ENCODE peak calls at places on chromosomes 7 and 10, in ten cellular contexts. D is activated gamma-delta T cell treated with Interleukin-2 at 50 U/mL for 16 hours; Q is SW 1271; E is fibroblast of lung; W is G401; T is psoas muscle; U is T-cell; L is stimulated activated CD8-positive, alpha-beta memory T cell treated with anti-CD3 and anti-CD28 coated beads, Interleukin-7, amount 100 ng/mL, for 4 hours; S is caudate nucleus; R is PC-3. J is an unnamed sample.

GRCh38 chr7:116426428-116427156 is 72.9 kb upstream of the CAV2 start:
- DNase-seq in Q (peak; percentile 87), W (no peak), T (no peak), U (no peak), D (no peak), S (no peak), L (no peak), E (peak; percentile 87), R (peak; percentile 96), J (peak; percentile 89)

GRCh38 chr7:32164341-32164996 is 94.3 kb upstream of the PDE1C start:
- DNase-seq in E (peak; percentile 86), T (no peak), W (peak; percentile 62), L (no peak), U (no peak), R (peak; percentile 85), S (no peak), Q (peak; percentile 76), D (no peak), J (peak; percentile 81)

GRCh38 chr7:19268737-19269136 is 123.5 kb upstream of the FERD3L start:
- DNase-seq in E (no peak), R (no peak), W (no peak), Q (no peak), D (no peak), S (no peak), L (no peak), U (no peak), T (no peak), J (no peak)

GRCh38 chr7:64993901-64994300 is 3.1 kb upstream of the ZNF117 start:
- DNase-seq in Q (no peak), L (no peak), T (no peak), E (no peak), D (no peak), W (no peak), S (no peak), U (no peak), R (no peak), J (peak; percentile 39)

GRCh38 chr7:141239661-141240060 is 165.8 kb downstream of the TMEM178B start:
- DNase-seq in T (no peak), S (no peak), R (no peak), E (no peak), L (no peak), U (no peak), D (no peak), Q (no peak), W (no peak), J (no peak)

GRCh38 chr7:30969604-30969970 is 5.8 kb downstream of the GHRHR start:
- DNase-seq in T (no peak), S (no peak), L (no peak), E (no peak), W (no peak), U (no peak), R (no peak), Q (no peak), D (no peak), J (no peak)

GRCh38 chr10:91409869-91410637 is at the start of gene HECTD2:
- DNase-seq in L (peak; percentile 84), R (peak; percentile 61), E (peak; percentile 73), T (peak; percentile 91), W (peak; percentile 80), S (peak; percentile 61), Q (peak; percentile 54), D (peak; percentile 76), U (peak; percentile 73), J (peak; percentile 86)

GRCh38 chr7:28958235-28958945 is at the start of gene TRIL:
- DNase-seq in L (no peak), W (peak; percentile 24), U (no peak), R (no peak), Q (no peak), T (peak; percentile 91), E (peak; percentile 86), D (no peak), S (no peak), J (peak; percentile 14)

GRCh38 chr7:156898938-156899337 is 6.0 kb upstream of the LMBR1 start:
- DNase-seq in Q (no peak), R (no peak), U (no peak), D (no peak), S (no peak), E (no peak), L (no peak), W (no peak), T (no peak), J (peak; percentile 63)

GRCh38 chr10:119933179-119933578 is 40.6 kb downstream of the SEC23IP start:
- DNase-seq in S (no peak), L (no peak), E (peak; percentile 21), Q (peak; percentile 3), T (no peak), U (no peak), D (no peak), R (peak; percentile 39), W (peak; percentile 57), J (no peak)

GRCh38 chr7:83976302-83976701 is 218.3 kb downstream of the SEMA3A start:
- DNase-seq in E (peak; percentile 10), R (peak; percentile 74), T (no peak), Q (peak; percentile 42), W (peak; percentile 26), D (no peak), L (no peak), U (no peak), S (no peak), J (peak; percentile 36)

GRCh38 chr7:1025747-1026581 is 18.4 kb upstream of the GPR146 start:
- DNase-seq in S (no peak), W (peak; percentile 53), E (no peak), R (no peak), D (no peak), L (no peak), Q (no peak), U (no peak), T (peak; percentile 46), J (no peak)

GRCh38 chr7:27183682-27184341 is 1.2 kb downstream of the HOXA11 start:
- DNase-seq in T (no peak), L (no peak), U (no peak), E (no peak), Q (no peak), R (no peak), D (no peak), S (no peak), W (no peak), J (peak; percentile 38)

GRCh38 chr10:113530476-113530875 is 22.4 kb upstream of the HABP2 start:
- DNase-seq in R (no peak), E (no peak), U (no peak), D (no peak), S (no peak), W (no peak), T (no peak), Q (no peak), L (no peak), J (no peak)

GRCh38 chr10:14293516-14293915 is 37.2 kb downstream of the FRMD4A start:
- DNase-seq in D (no peak), W (no peak), T (no peak), E (no peak), S (no peak), L (no peak), U (no peak), R (peak; percentile 4), Q (no peak), J (no peak)

GRCh38 chr10:33064706-33065105 is 106.7 kb upstream of the ITGB1 start:
- DNase-seq in L (no peak), S (no peak), W (no peak), T (no peak), Q (no peak), D (no peak), U (no peak), R (no peak), E (no peak), J (no peak)

GRCh38 chr7:142298009-142298408 is 40.2 kb upstream of the PRSS58 start:
- DNase-seq in E (no peak), U (no peak), W (no peak), L (no peak), T (no peak), R (peak; percentile 50), D (no peak), S (no peak), Q (no peak), J (peak; percentile 37)

GRCh38 chr10:44341901-44342300 is 43.0 kb downstream of the CXCL12 start:
- DNase-seq in Q (no peak), E (no peak), D (no peak), U (no peak), R (no peak), W (no peak), L (no peak), T (no peak), S (no peak), J (no peak)

GRCh38 chr7:135777626-135778398 is 29.2 kb upstream of the FAM180A start:
- DNase-seq in S (no peak), U (no peak), R (peak; percentile 16), Q (no peak), D (no peak), E (no peak), W (no peak), L (no peak), T (no peak), J (no peak)

GRCh38 chr7:151426906-151427704 is 12.8 kb downstream of the CRYGN start:
- DNase-seq in T (no peak), Q (no peak), D (no peak), U (no peak), E (no peak), W (no peak), S (no peak), L (no peak), R (no peak), J (no peak)

GRCh38 chr7:20157456-20157855 is 59.7 kb downstream of the MACC1 start:
- DNase-seq in E (no peak), W (no peak), L (no peak), S (no peak), U (no peak), R (no peak), D (no peak), Q (no peak), T (no peak), J (peak; percentile 82)

GRCh38 chr7:84477786-84478405 is 283.3 kb upstream of the SEMA3A start:
- DNase-seq in E (no peak), R (no peak), D (no peak), T (no peak), W (no peak), S (no peak), Q (no peak), L (no peak), U (no peak), J (peak; percentile 63)

GRCh38 chr10:108307250-108307924 is 1142.9 kb upstream of the SORCS1 start:
- DNase-seq in W (no peak), L (no peak), T (no peak), Q (no peak), D (no peak), E (no peak), S (no peak), U (no peak), R (no peak), J (no peak)

GRCh38 chr7:141076377-141076776 is 2.5 kb downstream of the TMEM178B start:
- DNase-seq in D (no peak), L (no peak), Q (no peak), U (no peak), W (peak; percentile 88), T (no peak), R (no peak), E (no peak), S (no peak), J (peak; percentile 74)